ENCODE peak calls at places on chromosomes 12 and 14, in ten cellular contexts. One of them, this sample, is unnamed.

GRCh38 chr14:28758253-28758915 is 8.2 kb upstream of the FOXG1 start:
- DNase-seq in lower leg skin: no peak
- DNase-seq in endothelial cell of umbilical vein: no peak
- DNase-seq in NCI-H1417 treated with DMSO at 0.1 percent for 48 hours: no peak
- DNase-seq in H1: no peak
- DNase-seq in stimulated activated CD4-positive, alpha-beta T cell treated with anti-CD3 and anti-CD28 coated beads, Interleukin-1b, Interleukin-23, amount 100 ng/mL, for 1 hour: no peak
- DNase-seq in esophagus squamous epithelium: no peak
- DNase-seq in activated T-helper 1 cell treated with Interleukin-2 at 50 U/mL for 16 hours: no peak
- DNase-seq in GM23248: no peak
- DNase-seq in cerebellar cortex: no peak
- DNase-seq in this sample: no peak

GRCh38 chr12:126247936-126248335 is 1182.7 kb downstream of the AACS start:
- DNase-seq in lower leg skin: no peak
- DNase-seq in endothelial cell of umbilical vein: no peak
- DNase-seq in NCI-H1417 treated with DMSO at 0.1 percent for 48 hours: no peak
- DNase-seq in H1: no peak
- DNase-seq in stimulated activated CD4-positive, alpha-beta T cell treated with anti-CD3 and anti-CD28 coated beads, Interleukin-1b, Interleukin-23, amount 100 ng/mL, for 1 hour: no peak
- DNase-seq in esophagus squamous epithelium: no peak
- DNase-seq in activated T-helper 1 cell treated with Interleukin-2 at 50 U/mL for 16 hours: no peak
- DNase-seq in GM23248: no peak
- DNase-seq in cerebellar cortex: no peak
- DNase-seq in this sample: no peak

GRCh38 chr14:73717247-73717646 is 3.1 kb upstream of the PNMA1 start:
- DNase-seq in lower leg skin: no peak
- DNase-seq in endothelial cell of umbilical vein: no peak
- DNase-seq in NCI-H1417 treated with DMSO at 0.1 percent for 48 hours: no peak
- DNase-seq in H1: no peak
- DNase-seq in stimulated activated CD4-positive, alpha-beta T cell treated with anti-CD3 and anti-CD28 coated beads, Interleukin-1b, Interleukin-23, amount 100 ng/mL, for 1 hour: no peak
- DNase-seq in esophagus squamous epithelium: no peak
- DNase-seq in activated T-helper 1 cell treated with Interleukin-2 at 50 U/mL for 16 hours: no peak
- DNase-seq in GM23248: no peak
- DNase-seq in cerebellar cortex: peak; percentile 59
- DNase-seq in this sample: no peak

GRCh38 chr12:32889073-32889760 is 7.4 kb downstream of the PKP2 start:
- DNase-seq in lower leg skin: no peak
- DNase-seq in endothelial cell of umbilical vein: no peak
- DNase-seq in NCI-H1417 treated with DMSO at 0.1 percent for 48 hours: no peak
- DNase-seq in H1: no peak
- DNase-seq in stimulated activated CD4-positive, alpha-beta T cell treated with anti-CD3 and anti-CD28 coated beads, Interleukin-1b, Interleukin-23, amount 100 ng/mL, for 1 hour: no peak
- DNase-seq in esophagus squamous epithelium: no peak
- DNase-seq in activated T-helper 1 cell treated with Interleukin-2 at 50 U/mL for 16 hours: no peak
- DNase-seq in GM23248: no peak
- DNase-seq in cerebellar cortex: no peak
- DNase-seq in this sample: no peak

GRCh38 chr12:48142818-48143674 is 14.3 kb downstream of the ASB8 start:
- DNase-seq in lower leg skin: no peak
- DNase-seq in endothelial cell of umbilical vein: no peak
- DNase-seq in NCI-H1417 treated with DMSO at 0.1 percent for 48 hours: no peak
- DNase-seq in H1: peak; percentile 51
- DNase-seq in stimulated activated CD4-positive, alpha-beta T cell treated with anti-CD3 and anti-CD28 coated beads, Interleukin-1b, Interleukin-23, amount 100 ng/mL, for 1 hour: no peak
- DNase-seq in esophagus squamous epithelium: no peak
- DNase-seq in activated T-helper 1 cell treated with Interleukin-2 at 50 U/mL for 16 hours: no peak
- DNase-seq in GM23248: no peak
- DNase-seq in cerebellar cortex: no peak
- DNase-seq in this sample: no peak

GRCh38 chr14:96762650-96763049 is 34.5 kb upstream of the VRK1 start:
- DNase-seq in lower leg skin: no peak
- DNase-seq in endothelial cell of umbilical vein: peak; percentile 77
- DNase-seq in NCI-H1417 treated with DMSO at 0.1 percent for 48 hours: no peak
- DNase-seq in H1: no peak
- DNase-seq in stimulated activated CD4-positive, alpha-beta T cell treated with anti-CD3 and anti-CD28 coated beads, Interleukin-1b, Interleukin-23, amount 100 ng/mL, for 1 hour: no peak
- DNase-seq in esophagus squamous epithelium: no peak
- DNase-seq in activated T-helper 1 cell treated with Interleukin-2 at 50 U/mL for 16 hours: no peak
- DNase-seq in GM23248: peak; percentile 65
- DNase-seq in cerebellar cortex: peak; percentile 84
- DNase-seq in this sample: no peak

GRCh38 chr12:26617513-26617912 is 215.5 kb downstream of the ITPR2 start:
- DNase-seq in lower leg skin: no peak
- DNase-seq in endothelial cell of umbilical vein: no peak
- DNase-seq in NCI-H1417 treated with DMSO at 0.1 percent for 48 hours: no peak
- DNase-seq in H1: no peak
- DNase-seq in stimulated activated CD4-positive, alpha-beta T cell treated with anti-CD3 and anti-CD28 coated beads, Interleukin-1b, Interleukin-23, amount 100 ng/mL, for 1 hour: no peak
- DNase-seq in esophagus squamous epithelium: no peak
- DNase-seq in activated T-helper 1 cell treated with Interleukin-2 at 50 U/mL for 16 hours: no peak
- DNase-seq in GM23248: no peak
- DNase-seq in cerebellar cortex: no peak
- DNase-seq in this sample: no peak

GRCh38 chr14:95173518-95173917 is 16.2 kb upstream of the DICER1 start:
- DNase-seq in lower leg skin: no peak
- DNase-seq in endothelial cell of umbilical vein: no peak
- DNase-seq in NCI-H1417 treated with DMSO at 0.1 percent for 48 hours: no peak
- DNase-seq in H1: no peak
- DNase-seq in stimulated activated CD4-positive, alpha-beta T cell treated with anti-CD3 and anti-CD28 coated beads, Interleukin-1b, Interleukin-23, amount 100 ng/mL, for 1 hour: no peak
- DNase-seq in esophagus squamous epithelium: no peak
- DNase-seq in activated T-helper 1 cell treated with Interleukin-2 at 50 U/mL for 16 hours: no peak
- DNase-seq in GM23248: no peak
- DNase-seq in cerebellar cortex: no peak
- DNase-seq in this sample: no peak

GRCh38 chr14:50233335-50234250 is 2.2 kb upstream of the SOS2 start:
- DNase-seq in lower leg skin: no peak
- DNase-seq in endothelial cell of umbilical vein: no peak
- DNase-seq in NCI-H1417 treated with DMSO at 0.1 percent for 48 hours: no peak
- DNase-seq in H1: no peak
- DNase-seq in stimulated activated CD4-positive, alpha-beta T cell treated with anti-CD3 and anti-CD28 coated beads, Interleukin-1b, Interleukin-23, amount 100 ng/mL, for 1 hour: no peak
- DNase-seq in esophagus squamous epithelium: no peak
- DNase-seq in activated T-helper 1 cell treated with Interleukin-2 at 50 U/mL for 16 hours: no peak
- DNase-seq in GM23248: no peak
- DNase-seq in cerebellar cortex: peak; percentile 31
- DNase-seq in this sample: no peak

GRCh38 chr14:59140441-59140840 is 48.0 kb upstream of the DAAM1 start:
- DNase-seq in lower leg skin: no peak
- DNase-seq in endothelial cell of umbilical vein: no peak
- DNase-seq in NCI-H1417 treated with DMSO at 0.1 percent for 48 hours: no peak
- DNase-seq in H1: no peak
- DNase-seq in stimulated activated CD4-positive, alpha-beta T cell treated with anti-CD3 and anti-CD28 coated beads, Interleukin-1b, Interleukin-23, amount 100 ng/mL, for 1 hour: no peak
- DNase-seq in esophagus squamous epithelium: no peak
- DNase-seq in activated T-helper 1 cell treated with Interleukin-2 at 50 U/mL for 16 hours: no peak
- DNase-seq in GM23248: no peak
- DNase-seq in cerebellar cortex: no peak
- DNase-seq in this sample: no peak

GRCh38 chr12:109822951-109823411 is 10.2 kb downstream of the TRPV4 start:
- DNase-seq in lower leg skin: no peak
- DNase-seq in endothelial cell of umbilical vein: no peak
- DNase-seq in NCI-H1417 treated with DMSO at 0.1 percent for 48 hours: no peak
- DNase-seq in H1: no peak
- DNase-seq in stimulated activated CD4-positive, alpha-beta T cell treated with anti-CD3 and anti-CD28 coated beads, Interleukin-1b, Interleukin-23, amount 100 ng/mL, for 1 hour: no peak
- DNase-seq in esophagus squamous epithelium: no peak
- DNase-seq in activated T-helper 1 cell treated with Interleukin-2 at 50 U/mL for 16 hours: no peak
- DNase-seq in GM23248: no peak
- DNase-seq in cerebellar cortex: peak; percentile 87
- DNase-seq in this sample: no peak

This sample was measured in transverse colon.